ENCODE peak calls at places on chromosomes 2 and 18, in ten cellular contexts. I is psoas muscle; N is transverse colon; J is fibroblast of pulmonary artery; Q is lung; U is IMR-90; M is colonic mucosa; W is fibroblast of villous mesenchyme; A is CD8-positive, alpha-beta memory T cell; L is neural progenitor cell. T is an unnamed sample.

GRCh38 chr2:238092486-238093035 is 7.6 kb upstream of the ESPNL start:
- DNase-seq in A (no peak), W (no peak), N (no peak), Q (no peak), U (no peak), L (no peak), I (peak; percentile 24), M (no peak), J (no peak), T (no peak)

GRCh38 chr2:110876167-110876999 is 144.0 kb downstream of the ACOXL start:
- DNase-seq in M (no peak), I (no peak), W (no peak), N (no peak), J (no peak), Q (peak; percentile 15), A (no peak), U (no peak), L (no peak), T (no peak)

GRCh38 chr2:152047826-152048476 is 50.9 kb downstream of the CACNB4 start:
- DNase-seq in I (no peak), M (no peak), Q (no peak), J (no peak), N (no peak), A (no peak), L (peak; percentile 45), U (no peak), W (peak; percentile 10), T (no peak)

GRCh38 chr2:172774302-172774701 is 38.7 kb downstream of the RAPGEF4 start:
- DNase-seq in N (no peak), J (no peak), U (no peak), W (no peak), I (no peak), A (no peak), M (no peak), Q (no peak), L (no peak), T (no peak)

GRCh38 chr2:40032650-40033319 is 253.7 kb upstream of the THUMPD2 start:
- DNase-seq in I (no peak), A (no peak), W (peak; percentile 20), J (peak; percentile 52), L (no peak), Q (no peak), U (peak; percentile 92), M (no peak), N (no peak), T (peak; percentile 66)

GRCh38 chr2:10520154-10520553 is 72.0 kb upstream of the ODC1 start:
- DNase-seq in J (no peak), M (no peak), W (no peak), L (no peak), Q (no peak), I (no peak), N (no peak), A (no peak), U (no peak), T (no peak)

GRCh38 chr2:221397179-221397578 is 174.9 kb downstream of the EPHA4 start:
- DNase-seq in I (no peak), L (no peak), J (no peak), U (peak; percentile 7), N (no peak), M (no peak), W (no peak), Q (no peak), A (no peak), T (no peak)

GRCh38 chr18:53004798-53005197 is 664.8 kb downstream of the DCC start:
- DNase-seq in M (no peak), J (no peak), I (no peak), W (no peak), L (no peak), N (no peak), U (no peak), A (no peak), Q (no peak), T (no peak)

GRCh38 chr2:80489718-80490117 is 185.2 kb upstream of the LRRTM1 start:
- DNase-seq in U (peak; percentile 57), L (no peak), W (peak; percentile 23), A (no peak), M (no peak), N (no peak), Q (no peak), J (peak; percentile 60), I (no peak), T (peak; percentile 45)

GRCh38 chr18:2572144-2572682 is 856 bp downstream of the NDC80 start:
- DNase-seq in N (no peak), M (no peak), Q (no peak), L (no peak), A (no peak), I (no peak), J (no peak), U (no peak), W (no peak), T (no peak)

GRCh38 chr18:45916302-45916701 is 50.8 kb downstream of the EPG5 start:
- DNase-seq in J (no peak), L (peak; percentile 26), N (no peak), W (no peak), I (no peak), A (no peak), U (no peak), M (no peak), Q (no peak), T (no peak)

GRCh38 chr2:128115921-128116320 is 24.9 kb downstream of the UGGT1 start:
- DNase-seq in N (no peak), L (no peak), M (no peak), W (no peak), J (no peak), U (no peak), I (no peak), Q (no peak), A (no peak), T (no peak)

GRCh38 chr2:218221015-218221414 is 4.0 kb downstream of the ARPC2 start:
- DNase-seq in J (no peak), N (no peak), M (no peak), U (no peak), I (no peak), L (no peak), A (no peak), W (no peak), Q (no peak), T (no peak)
- H3K4me3 ChIP-seq in J (no peak overlapping the region), N (no peak overlapping the region), M (no peak overlapping the region), U (no peak overlapping the region), I (peak overlapping the region; percentile 92), L (no peak overlapping the region), A (peak overlapping the region; percentile 87), W (no peak overlapping the region), Q (no peak overlapping the region), T (no peak overlapping the region)

GRCh38 chr2:241088791-241089732 is 13.0 kb downstream of the MTERF4 start:
- DNase-seq in W (no peak), U (no peak), N (no peak), I (peak; percentile 44), A (no peak), L (no peak), J (no peak), M (no peak), Q (no peak), T (no peak)
- H3K4me3 ChIP-seq in W (no peak overlapping the region), U (no peak overlapping the region), N (no peak overlapping the region), I (no peak overlapping the region), A (no peak overlapping the region), L (no peak overlapping the region), J (no peak overlapping the region), M (no peak overlapping the region), Q (no peak overlapping the region), T (no peak overlapping the region)

DNA sequence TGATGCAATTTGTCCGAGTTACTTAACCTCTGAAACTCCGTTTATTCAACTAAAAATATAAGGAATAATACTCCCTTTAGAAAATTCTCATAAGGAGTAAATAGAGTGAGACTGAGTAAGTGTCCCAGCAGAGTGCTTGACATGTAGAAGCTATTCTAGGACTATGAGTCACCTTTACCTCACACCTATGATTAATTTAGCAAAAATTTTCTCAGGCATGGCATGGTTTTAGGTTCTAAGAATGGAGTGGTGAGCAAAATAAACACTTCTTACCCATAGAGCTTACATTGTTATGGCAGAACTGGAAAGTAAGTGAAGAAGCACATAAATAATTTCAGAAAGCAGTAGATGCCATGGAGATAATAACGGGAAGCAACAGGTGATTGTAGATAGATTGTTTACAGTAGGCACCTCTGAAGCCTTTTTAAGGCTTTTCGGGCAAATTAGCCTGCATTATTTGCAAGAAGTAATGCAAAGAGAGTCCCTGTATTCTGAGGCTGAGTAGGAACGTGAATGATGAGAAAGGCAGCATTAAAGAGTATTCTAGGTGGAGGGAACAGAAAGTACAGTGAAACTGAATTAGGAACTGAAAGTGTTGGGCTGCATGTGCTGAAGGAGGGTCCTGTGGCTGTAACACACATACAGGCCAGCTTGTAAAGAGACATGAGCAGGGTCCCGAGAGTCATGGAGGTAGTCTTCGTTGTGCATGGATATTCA is 209.2 kb downstream of the ZNF407 start:
- DNase-seq in W (peak; percentile 59), I (no peak), L (no peak), U (peak; percentile 94), M (no peak), J (peak; percentile 74), N (no peak), A (no peak), Q (no peak), T (peak; percentile 82)
- H3K4me3 ChIP-seq in W (no peak overlapping the region), I (no peak overlapping the region), L (no peak overlapping the region), U (peak overlapping the region; percentile 18), M (no peak overlapping the region), J (no peak overlapping the region), N (no peak overlapping the region), A (no peak overlapping the region), Q (no peak overlapping the region), T (no peak overlapping the region)

GRCh38 chr2:50344509-50345106 is 687.3 kb downstream of the NRXN1 start:
- DNase-seq in L (peak; percentile 49), M (no peak), U (no peak), W (no peak), N (no peak), A (no peak), Q (no peak), I (no peak), J (no peak), T (no peak)

GRCh38 chr2:50346586-50347351 is 685.2 kb downstream of the NRXN1 start:
- DNase-seq in N (no peak), A (no peak), L (peak; percentile 47), M (no peak), U (no peak), W (no peak), I (no peak), Q (no peak), J (no peak), T (no peak)

GRCh38 chr2:50345691-50346090 is 686.2 kb downstream of the NRXN1 start:
- DNase-seq in W (no peak), L (no peak), M (no peak), N (no peak), U (no peak), Q (no peak), A (no peak), J (no peak), I (no peak), T (no peak)

GRCh38 chr2:50346104-50346503 is 685.8 kb downstream of the NRXN1 start:
- DNase-seq in U (no peak), I (no peak), A (no peak), M (no peak), J (no peak), L (peak; percentile 79), Q (no peak), W (no peak), N (no peak), T (no peak)

DNA sequence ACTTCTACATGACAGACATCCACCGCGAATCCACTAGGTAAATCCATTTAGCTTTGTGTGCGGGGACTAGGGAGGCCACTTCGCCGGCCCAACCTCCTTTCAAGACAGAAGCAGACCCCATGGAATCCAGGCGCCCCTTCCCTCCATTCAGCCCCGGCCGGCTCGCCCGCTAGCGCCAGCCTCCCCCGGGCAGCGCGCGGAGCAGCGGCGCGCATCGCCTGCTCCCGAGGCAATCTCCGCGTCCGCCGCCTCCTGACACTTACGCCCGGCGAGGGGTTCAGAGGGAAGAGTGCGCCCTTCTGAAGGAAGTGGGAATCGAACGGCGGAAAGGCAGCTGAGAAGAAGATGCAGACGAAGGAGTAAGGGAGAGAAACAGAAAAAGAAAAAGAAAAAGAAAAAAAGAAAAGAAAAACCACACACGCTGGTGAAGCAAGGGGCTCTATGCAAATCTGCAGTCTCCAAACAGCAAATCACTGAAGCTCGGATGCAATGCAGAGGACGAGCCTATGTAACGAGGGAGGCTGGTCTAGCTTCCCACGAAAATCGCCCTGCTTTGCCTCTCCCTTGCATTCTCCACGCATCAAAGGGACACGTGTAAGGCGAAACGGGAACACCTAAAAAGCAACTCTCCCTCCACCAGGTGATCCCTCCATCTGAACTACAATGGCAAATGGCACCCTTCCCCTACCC is 684.4 kb downstream of the NRXN1 start:
- DNase-seq in I (no peak), L (peak; percentile 81), J (no peak), A (no peak), N (no peak), U (no peak), W (no peak), Q (no peak), M (no peak), T (no peak)
- H3K4me3 ChIP-seq in I (no peak overlapping the region), L (peak overlapping the region; percentile 86), J (no peak overlapping the region), A (no peak overlapping the region), N (no peak overlapping the region), U (no peak overlapping the region), W (no peak overlapping the region), Q (no peak overlapping the region), M (no peak overlapping the region), T (no peak overlapping the region)

T was measured in fibroblast of the aortic adventitia.